ENCODE peak calls at places on chromosomes 2 and 18, in five cellular contexts. J is right cardiac atrium; K is activated naive CD4-positive, alpha-beta T cell; X is activated CD8-positive, alpha-beta memory T cell treated with anti-CD3 and anti-CD28 coated beads, Interleukin-2, amount 50 U/mL, for 4 hours; D is CD4-positive, alpha-beta T cell. E is an unnamed sample.

GRCh38 chr18:27004056-27004829 is 138.7 kb upstream of the AQP4 start:
- DNase-seq in K (no peak), J (no peak), X (no peak), D (no peak), E (no peak)

GRCh38 chr2:144836635-144837350 is 316.9 kb upstream of the ZEB2 start:
- DNase-seq in K (no peak), X (no peak), J (no peak), D (no peak), E (no peak)

GRCh38 chr2:205758051-205758450 is 75.8 kb downstream of the NRP2 start:
- DNase-seq in J (no peak), D (no peak), K (no peak), X (no peak), E (no peak)

GRCh38 chr2:162258686-162259085 is 15.4 kb upstream of the FAP start:
- DNase-seq in D (no peak), X (no peak), J (no peak), K (no peak), E (no peak)

GRCh38 chr2:58448845-58449244 is 207.7 kb upstream of the FANCL start:
- DNase-seq in X (no peak), D (no peak), K (no peak), J (no peak), E (no peak)

GRCh38 chr18:56831988-56832387 is 180.8 kb downstream of the WDR7 start:
- DNase-seq in J (peak; percentile 15), K (no peak), D (no peak), X (no peak), E (no peak)

GRCh38 chr2:175605989-175606841 is 395.9 kb downstream of the LNPK start:
- DNase-seq in K (no peak), X (no peak), D (no peak), J (no peak), E (no peak)

GRCh38 chr2:110796724-110797301 is 64.4 kb downstream of the ACOXL start:
- DNase-seq in J (no peak), K (no peak), X (no peak), D (no peak), E (no peak)

GRCh38 chr2:138137949-138138348 is 173.7 kb downstream of the HNMT start:
- DNase-seq in J (no peak), K (no peak), X (no peak), D (no peak), E (no peak)

GRCh38 chr2:43199492-43200481 is 26.6 kb downstream of the ZFP36L2 start:
- DNase-seq in J (peak; percentile 34), X (no peak), D (no peak), K (no peak), E (no peak)

GRCh38 chr2:1744151-1744445 is 217 bp downstream of the PXDN start:
- DNase-seq in D (no peak), X (no peak), J (peak; percentile 77), K (no peak), E (no peak)

GRCh38 chr2:46117379-46117778 is 179.8 kb upstream of the EPAS1 start:
- DNase-seq in D (no peak), X (no peak), K (no peak), J (no peak), E (no peak)

GRCh38 chr18:6103758-6104157 is 208.4 kb upstream of the TMEM200C start:
- DNase-seq in X (no peak), J (no peak), K (no peak), D (no peak), E (no peak)

GRCh38 chr2:72785517-72785916 is 40.3 kb downstream of the EXOC6B start:
- DNase-seq in J (no peak), X (no peak), K (no peak), D (no peak), E (no peak)

GRCh38 chr2:16281451-16282330 is 341.3 kb downstream of the MYCN start:
- DNase-seq in D (no peak), K (no peak), J (no peak), X (no peak), E (no peak)

GRCh38 chr2:138107288-138107687 is 143.0 kb downstream of the HNMT start:
- DNase-seq in J (no peak), X (no peak), D (no peak), K (no peak), E (no peak)